ENCODE peak calls at places on chromosome 20, in six cellular contexts. I, Y, R, U, G and P are unnamed samples.

GRCh38 chr20:15739056-15739455 is 834.2 kb downstream of the KIF16B start:
- DNase-seq in U (no peak), I (no peak), G (peak; percentile 44), R (no peak), Y (no peak), P (no peak)

GRCh38 chr20:25486377-25486776 is 78.9 kb downstream of the GINS1 start:
- DNase-seq in I (peak; percentile 72), U (no peak), R (no peak), Y (no peak), G (no peak), P (no peak)

GRCh38 chr20:35359335-35359997 is 52.3 kb downstream of the UQCC1 start:
- DNase-seq in U (no peak), R (no peak), G (peak; percentile 10), Y (no peak), I (no peak), P (no peak)

GRCh38 chr20:33273117-33273851 is 9.7 kb upstream of the BPIFB1 start:
- DNase-seq in Y (no peak), U (no peak), I (no peak), G (no peak), R (no peak), P (no peak)

GRCh38 chr20:1214838-1215261 is 11.0 kb upstream of the RAD21L1 start:
- DNase-seq in I (no peak), Y (no peak), G (no peak), U (no peak), R (no peak), P (no peak)

GRCh38 chr20:38355161-38356012 is 9.1 kb downstream of the LBP start:
- DNase-seq in R (no peak), U (no peak), Y (no peak), I (no peak), G (no peak), P (no peak)

GRCh38 chr20:48771542-48771941 is 56.3 kb downstream of the PREX1 start:
- DNase-seq in I (no peak), G (no peak), R (no peak), Y (no peak), U (no peak), P (peak; percentile 74)

GRCh38 chr20:60297649-60298048 is 339.4 kb downstream of the CDH26 start:
- DNase-seq in Y (no peak), R (no peak), U (no peak), I (no peak), G (no peak), P (no peak)

GRCh38 chr20:10314198-10314597 is 95.6 kb downstream of the SNAP25 start:
- DNase-seq in I (no peak), U (no peak), R (no peak), G (no peak), Y (no peak), P (no peak)

GRCh38 chr20:10312111-10312510 is 93.5 kb downstream of the SNAP25 start:
- DNase-seq in I (no peak), R (peak; percentile 43), U (no peak), G (no peak), Y (no peak), P (no peak)

GRCh38 chr20:10313215-10313614 is 94.6 kb downstream of the SNAP25 start:
- DNase-seq in Y (no peak), I (peak; percentile 82), U (no peak), R (no peak), G (no peak), P (no peak)

GRCh38 chr20:10315138-10315537 is 96.5 kb downstream of the SNAP25 start:
- DNase-seq in U (no peak), Y (no peak), I (no peak), R (no peak), G (no peak), P (no peak)

DNA sequence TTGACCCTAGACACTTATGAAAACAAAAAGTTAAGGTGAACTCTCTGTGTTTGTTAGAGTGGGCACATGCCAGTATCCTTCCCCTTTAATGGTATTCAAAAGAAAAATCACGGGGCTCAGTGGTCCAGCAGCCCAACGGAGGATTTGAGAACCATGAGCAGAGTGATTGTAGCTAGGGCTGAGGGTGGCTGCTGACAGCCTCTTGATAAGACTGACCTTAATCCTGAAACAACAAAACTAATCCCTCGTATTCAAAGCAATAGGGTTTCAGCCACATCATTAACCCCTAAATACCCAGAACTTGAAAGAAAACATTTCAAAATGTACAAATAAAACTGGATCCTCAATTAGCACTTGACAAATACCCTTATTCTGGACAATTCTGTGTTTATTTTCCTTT is 95.1 kb downstream of the SNAP25 start:
- DNase-seq in U (no peak), Y (no peak), G (no peak), I (no peak), R (no peak), P (no peak)
- H3K4me1 ChIP-seq in U (no peaks in the 10 kb centered on the region), Y (peaks cover 2% of the 10 kb centered on the region), G (peaks cover 14% of the 10 kb centered on the region), I (peaks cover 2% of the 10 kb centered on the region), R (peaks cover 16% of the 10 kb centered on the region), P (no peaks in the 10 kb centered on the region)

GRCh38 chr20:44517454-44517853 is 4.4 kb downstream of the SERINC3 start:
- DNase-seq in U (no peak), Y (no peak), I (no peak), G (no peak), R (no peak), P (no peak)

GRCh38 chr20:44521484-44522481 is at the start of gene SERINC3:
- DNase-seq in U (peak; percentile 95), R (peak; percentile 93), G (peak; percentile 98), Y (peak; percentile 97), I (peak; percentile 98), P (peak; percentile 98)

GRCh38 chr20:44513871-44514270 is 8.0 kb downstream of the SERINC3 start:
- DNase-seq in I (no peak), G (no peak), Y (no peak), R (no peak), U (no peak), P (no peak)

DNA sequence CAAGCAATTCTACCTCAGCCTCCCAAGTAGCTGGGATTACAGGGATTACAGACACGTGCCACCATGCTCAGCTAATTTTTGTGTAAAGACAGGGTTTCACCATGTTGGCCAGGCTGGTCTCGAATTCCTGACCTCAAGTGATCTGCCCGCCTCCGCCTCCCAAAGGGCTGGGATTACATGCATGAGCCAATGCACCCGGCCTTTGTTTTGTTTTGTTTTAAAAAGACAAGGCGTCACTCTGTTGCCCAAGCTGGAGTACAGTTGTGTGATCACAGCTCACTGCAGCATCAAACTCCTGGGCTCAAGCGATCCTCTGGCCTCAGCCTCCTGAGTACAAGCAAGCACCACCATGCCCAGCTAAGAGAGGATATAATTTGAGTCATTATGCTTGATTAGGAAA is 5.4 kb downstream of the SERINC3 start:
- DNase-seq in R (no peak), I (no peak), Y (no peak), U (no peak), G (no peak), P (no peak)
- H3K4me1 ChIP-seq in R (peaks cover 12% of the 10 kb centered on the region), I (peaks cover 5% of the 10 kb centered on the region), Y (peaks cover 50% of the 10 kb centered on the region), U (no peaks in the 10 kb centered on the region), G (peaks cover 16% of the 10 kb centered on the region), P (peaks cover 21% of the 10 kb centered on the region)

GRCh38 chr20:23585808-23586734 is 17.8 kb upstream of the CST9L start:
- DNase-seq in U (no peak), Y (no peak), R (no peak), G (no peak), I (no peak), P (no peak)
- H3K4me1 ChIP-seq in U (no peaks in the 10 kb centered on the region), Y (no peaks in the 10 kb centered on the region), R (peaks cover 31% of the 10 kb centered on the region), G (no peaks in the 10 kb centered on the region), I (no peaks in the 10 kb centered on the region), P (no peaks in the 10 kb centered on the region)

GRCh38 chr20:62183426-62184142 is 756 bp downstream of the MTG2 start:
- DNase-seq in Y (no peak), G (no peak), R (no peak), I (no peak), U (no peak), P (no peak)

GRCh38 chr20:62186096-62186426 is 3.2 kb downstream of the MTG2 start:
- DNase-seq in U (no peak), G (no peak), Y (no peak), R (no peak), I (no peak), P (no peak)

GRCh38 chr20:62190639-62191411 is 8.0 kb downstream of the MTG2 start:
- DNase-seq in G (no peak), R (no peak), I (no peak), Y (no peak), U (no peak), P (no peak)

GRCh38 chr20:62182469-62183425 is at the start of gene MTG2:
- DNase-seq in R (peak; percentile 84), I (peak; percentile 98), Y (peak; percentile 94), G (peak; percentile 98), U (peak; percentile 97), P (peak; percentile 96)

DNA sequence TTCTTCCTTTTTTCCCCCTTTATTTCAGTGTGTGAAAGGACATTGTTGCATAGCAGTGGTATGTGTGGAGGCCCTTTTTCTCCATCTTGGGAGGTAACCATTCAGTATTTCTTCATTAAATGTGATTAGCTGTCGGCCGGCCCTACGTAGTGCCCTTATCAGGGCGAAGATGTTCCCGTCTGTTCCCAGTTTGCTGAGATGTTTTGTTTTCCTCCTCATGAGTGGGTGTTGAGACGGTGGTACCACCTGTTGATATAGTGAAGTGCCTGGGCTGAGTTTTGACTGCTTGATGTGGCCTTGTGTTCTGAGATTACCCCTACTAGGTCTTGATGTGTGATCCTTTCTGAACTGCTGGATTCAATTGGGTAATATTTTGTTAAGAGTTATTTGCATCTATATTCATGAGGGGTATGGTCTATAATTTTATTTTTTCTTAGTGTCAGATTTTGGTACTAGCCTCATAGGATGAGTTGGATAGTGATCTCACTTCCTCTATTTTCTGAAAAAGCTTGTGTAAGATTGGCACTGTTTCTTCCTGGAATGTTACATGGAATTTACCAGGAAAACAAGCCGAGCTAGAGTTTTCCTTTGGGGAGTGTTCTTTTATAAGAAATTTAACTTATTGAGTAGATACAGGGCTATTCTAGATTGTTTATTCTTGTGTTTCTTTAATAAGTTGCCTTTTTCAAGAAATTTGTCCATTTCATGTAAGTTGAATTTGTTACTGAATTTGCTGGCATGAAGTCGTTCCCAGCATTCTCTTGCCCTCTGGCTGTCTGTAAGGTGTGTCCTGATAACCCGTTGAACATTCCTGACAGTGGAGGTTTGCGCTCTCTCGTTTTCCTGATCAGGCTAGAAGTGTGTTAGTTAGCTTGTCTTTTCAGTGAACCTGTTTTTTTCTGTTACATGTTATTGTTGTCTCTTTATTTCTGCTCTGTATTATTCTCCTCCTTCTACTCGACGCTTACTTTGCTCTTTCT is 4.3 kb downstream of the MTG2 start:
- DNase-seq in Y (no peak), I (no peak), U (no peak), R (peak; percentile 42), G (peak; percentile 8), P (no peak)
- H3K4me1 ChIP-seq in Y (peaks cover 31% of the 10 kb centered on the region), I (peaks cover 8% of the 10 kb centered on the region), U (no peaks in the 10 kb centered on the region), R (peaks cover under 1% of the 10 kb centered on the region), G (peaks cover 5% of the 10 kb centered on the region), P (peaks cover 20% of the 10 kb centered on the region)

DNA sequence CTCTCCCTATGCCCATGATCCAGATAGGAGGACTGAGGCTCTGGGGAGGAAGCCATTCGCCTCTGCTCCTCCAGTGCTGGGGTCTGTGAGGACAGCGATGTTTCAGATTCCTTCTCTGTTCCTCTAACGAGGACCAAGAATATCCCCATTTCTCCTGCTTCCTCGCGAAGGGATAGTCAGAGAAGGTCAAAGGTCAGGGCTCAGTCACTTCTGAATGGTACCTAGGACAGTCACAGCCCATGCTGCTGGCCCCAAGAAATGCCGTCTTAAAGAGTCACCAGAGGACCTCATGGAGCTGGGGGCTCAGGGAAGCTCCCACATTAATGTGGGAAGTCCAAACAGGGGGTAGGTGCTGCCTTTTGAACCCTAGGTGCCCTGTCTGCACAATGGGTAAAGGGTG is 2.1 kb downstream of the FOXS1 start:
- DNase-seq in Y (no peak), U (no peak), R (no peak), G (no peak), I (peak; percentile 33), P (no peak)
- H3K4me1 ChIP-seq in Y (no peaks in the 10 kb centered on the region), U (peaks cover 9% of the 10 kb centered on the region), R (no peaks in the 10 kb centered on the region), G (peaks cover 19% of the 10 kb centered on the region), I (peaks cover 4% of the 10 kb centered on the region), P (peaks cover 24% of the 10 kb centered on the region)

GRCh38 chr20:31945790-31946189 is 6.1 kb downstream of the PDRG1 start:
- DNase-seq in Y (no peak), G (no peak), U (no peak), I (no peak), R (no peak), P (no peak)
- H3K4me1 ChIP-seq in Y (peaks cover 12% of the 10 kb centered on the region), G (peaks cover 6% of the 10 kb centered on the region), U (no peaks in the 10 kb centered on the region), I (peaks cover 5% of the 10 kb centered on the region), R (no peaks in the 10 kb centered on the region), P (peaks cover 41% of the 10 kb centered on the region)